ENCODE peak calls at places on chromosome 16, in eight cellular contexts. One of them, this sample, is unnamed. For H3K4me1, the result is how much of the 10 kb centered on the place peaks cover.

GRCh38 chr16:23334421-23334853 is 32.3 kb downstream of the SCNN1B start:
- DNase-seq in A549: no peak
- DNase-seq in lower lobe of right lung: no peak
- DNase-seq in right cardiac atrium: no peak
- DNase-seq in ovary: no peak
- DNase-seq in breast epithelium: no peak
- DNase-seq in IMR-90: no peak
- DNase-seq in body of pancreas: no peak
- DNase-seq in this sample: no peak

GRCh38 chr16:52552643-52553042 is 5.7 kb upstream of the TOX3 start:
- DNase-seq in breast epithelium: no peak
- DNase-seq in A549: no peak
- DNase-seq in IMR-90: no peak
- DNase-seq in ovary: no peak
- DNase-seq in body of pancreas: no peak
- DNase-seq in right cardiac atrium: no peak
- DNase-seq in lower lobe of right lung: no peak
- DNase-seq in this sample: peak

GRCh38 chr16:74140557-74140956 is 156.1 kb upstream of the PSMD7 start:
- DNase-seq in ovary: no peak
- DNase-seq in lower lobe of right lung: no peak
- DNase-seq in A549: no peak
- DNase-seq in body of pancreas: no peak
- DNase-seq in right cardiac atrium: no peak
- DNase-seq in breast epithelium: no peak
- DNase-seq in IMR-90: no peak
- DNase-seq in this sample: no peak

GRCh38 chr16:52786105-52786504 is 239.2 kb upstream of the TOX3 start:
- DNase-seq in IMR-90: no peak
- DNase-seq in lower lobe of right lung: no peak
- DNase-seq in breast epithelium: no peak
- DNase-seq in A549: no peak
- DNase-seq in body of pancreas: no peak
- DNase-seq in ovary: no peak
- DNase-seq in right cardiac atrium: no peak
- DNase-seq in this sample: no peak

GRCh38 chr16:15618392-15618791 is 24.6 kb downstream of the MARF1 start:
- DNase-seq in A549: no peak
- DNase-seq in right cardiac atrium: no peak
- DNase-seq in lower lobe of right lung: no peak
- DNase-seq in ovary: no peak
- DNase-seq in IMR-90: peak
- DNase-seq in body of pancreas: no peak
- DNase-seq in breast epithelium: no peak
- DNase-seq in this sample: no peak

GRCh38 chr16:15970202-15970601 is 20.8 kb downstream of the ABCC1 start:
- DNase-seq in lower lobe of right lung: no peak
- DNase-seq in A549: no peak
- DNase-seq in ovary: no peak
- DNase-seq in right cardiac atrium: no peak
- DNase-seq in body of pancreas: no peak
- DNase-seq in breast epithelium: no peak
- DNase-seq in IMR-90: no peak
- DNase-seq in this sample: no peak

GRCh38 chr16:69113216-69113615 is 7.8 kb downstream of the HAS3 start:
- DNase-seq in IMR-90: no peak
- DNase-seq in right cardiac atrium: no peak
- DNase-seq in breast epithelium: no peak
- DNase-seq in ovary: no peak
- DNase-seq in body of pancreas: no peak
- DNase-seq in A549: no peak
- DNase-seq in lower lobe of right lung: no peak
- DNase-seq in this sample: no peak

GRCh38 chr16:86245351-86245750 is 265.0 kb upstream of the FOXF1 start:
- DNase-seq in breast epithelium: no peak
- DNase-seq in IMR-90: no peak
- DNase-seq in body of pancreas: no peak
- DNase-seq in ovary: no peak
- DNase-seq in A549: no peak
- DNase-seq in lower lobe of right lung: no peak
- DNase-seq in right cardiac atrium: no peak
- DNase-seq in this sample: no peak

GRCh38 chr16:68297908-68298307 is 12.8 kb downstream of the SLC7A6OS start:
- DNase-seq in breast epithelium: no peak
- DNase-seq in A549: no peak
- DNase-seq in right cardiac atrium: no peak
- DNase-seq in IMR-90: peak
- DNase-seq in body of pancreas: no peak
- DNase-seq in lower lobe of right lung: no peak
- DNase-seq in ovary: no peak
- DNase-seq in this sample: no peak

GRCh38 chr16:15958703-15959348 is 9.4 kb downstream of the ABCC1 start:
- DNase-seq in ovary: no peak
- DNase-seq in body of pancreas: no peak
- DNase-seq in right cardiac atrium: no peak
- DNase-seq in IMR-90: no peak
- DNase-seq in lower lobe of right lung: no peak
- DNase-seq in breast epithelium: no peak
- DNase-seq in A549: no peak
- DNase-seq in this sample: no peak

GRCh38 chr16:86363057-86363490 is 147.3 kb upstream of the FOXF1 start:
- DNase-seq in right cardiac atrium: no peak
- DNase-seq in ovary: no peak
- DNase-seq in lower lobe of right lung: no peak
- DNase-seq in body of pancreas: no peak
- DNase-seq in breast epithelium: no peak
- DNase-seq in IMR-90: peak
- DNase-seq in A549: no peak
- DNase-seq in this sample: no peak

GRCh38 chr16:66304961-66305360 is 61.5 kb upstream of the CDH5 start:
- DNase-seq in ovary: no peak
- DNase-seq in right cardiac atrium: no peak
- DNase-seq in lower lobe of right lung: no peak
- DNase-seq in IMR-90: no peak
- DNase-seq in body of pancreas: no peak
- DNase-seq in A549: no peak
- DNase-seq in breast epithelium: no peak
- DNase-seq in this sample: no peak

GRCh38 chr16:27633721-27634120 is 83.8 kb downstream of the KATNIP start:
- DNase-seq in right cardiac atrium: no peak
- DNase-seq in lower lobe of right lung: no peak
- DNase-seq in IMR-90: no peak
- DNase-seq in body of pancreas: no peak
- DNase-seq in A549: no peak
- DNase-seq in breast epithelium: no peak
- DNase-seq in ovary: no peak
- DNase-seq in this sample: no peak

GRCh38 chr16:4324479-4324868 is 8.6 kb downstream of the GLIS2 start:
- DNase-seq in lower lobe of right lung: no peak
- DNase-seq in ovary: no peak
- DNase-seq in IMR-90: no peak
- DNase-seq in right cardiac atrium: no peak
- DNase-seq in breast epithelium: no peak
- DNase-seq in A549: no peak
- DNase-seq in body of pancreas: no peak
- DNase-seq in this sample: no peak

GRCh38 chr16:4322121-4323035 is 6.5 kb downstream of the GLIS2 start:
- DNase-seq in right cardiac atrium: no peak
- DNase-seq in lower lobe of right lung: no peak
- DNase-seq in A549: no peak
- DNase-seq in breast epithelium: no peak
- DNase-seq in ovary: peak
- DNase-seq in IMR-90: no peak
- DNase-seq in body of pancreas: no peak
- DNase-seq in this sample: no peak

GRCh38 chr16:4321286-4322120 is 5.6 kb downstream of the GLIS2 start:
- DNase-seq in A549: no peak
- DNase-seq in right cardiac atrium: no peak
- DNase-seq in body of pancreas: no peak
- DNase-seq in breast epithelium: no peak
- DNase-seq in lower lobe of right lung: no peak
- DNase-seq in IMR-90: no peak
- DNase-seq in ovary: no peak
- DNase-seq in this sample: no peak

GRCh38 chr16:4323845-4324478 is 8.1 kb downstream of the GLIS2 start:
- DNase-seq in lower lobe of right lung: peak
- DNase-seq in ovary: peak
- DNase-seq in right cardiac atrium: peak
- DNase-seq in IMR-90: peak
- DNase-seq in A549: peak
- DNase-seq in breast epithelium: no peak
- DNase-seq in body of pancreas: peak
- DNase-seq in this sample: no peak

DNA sequence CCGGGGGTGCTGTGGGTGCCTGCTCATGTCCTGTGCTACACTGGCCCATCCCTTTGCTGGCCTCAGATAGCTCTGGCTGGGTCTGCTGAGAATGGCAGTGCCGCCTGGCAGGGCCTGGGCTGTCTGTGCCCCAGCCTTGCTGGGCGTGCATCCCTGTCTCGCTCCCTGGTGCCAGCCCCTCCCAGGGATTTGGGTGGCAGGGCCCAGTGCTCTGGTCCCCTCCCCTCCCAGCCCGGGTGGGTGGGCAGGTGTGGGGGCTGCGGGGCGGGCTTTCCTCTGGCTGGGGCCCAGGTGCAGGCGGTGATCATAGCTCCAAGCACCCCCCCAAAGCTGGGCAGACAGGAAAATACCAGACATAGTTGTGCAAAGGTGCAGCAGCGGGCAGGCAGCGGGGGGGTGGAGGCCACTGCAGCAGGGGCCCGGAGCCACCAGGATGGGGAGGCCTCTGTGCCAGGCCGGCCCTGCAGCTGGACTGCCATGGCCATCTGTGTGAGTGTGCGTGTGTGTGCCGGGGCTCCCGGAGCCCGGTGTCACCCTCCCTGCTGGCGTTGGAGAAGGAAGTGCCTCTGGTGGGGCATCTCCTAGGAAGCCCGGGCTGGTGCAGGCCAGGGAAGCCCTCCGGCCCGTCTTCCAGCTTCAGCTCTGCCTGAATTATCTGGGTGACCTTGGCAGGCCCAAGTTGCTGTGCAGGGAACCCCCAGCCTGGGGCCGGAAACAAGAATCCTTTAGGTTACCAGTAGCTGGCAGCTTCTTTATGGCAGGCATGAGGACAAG is 7.4 kb downstream of the GLIS2 start:
- DNase-seq in breast epithelium: peak
- DNase-seq in right cardiac atrium: no peak
- DNase-seq in IMR-90: no peak
- DNase-seq in body of pancreas: peak
- DNase-seq in lower lobe of right lung: peak
- DNase-seq in A549: no peak
- DNase-seq in ovary: peak
- DNase-seq in this sample: no peak
- H3K27ac ChIP-seq in breast epithelium: peak
- H3K27ac ChIP-seq in right cardiac atrium: peak
- H3K27ac ChIP-seq in IMR-90: peak
- H3K27ac ChIP-seq in body of pancreas: peak
- H3K27ac ChIP-seq in lower lobe of right lung: peak
- H3K27ac ChIP-seq in A549: peak
- H3K27ac ChIP-seq in ovary: peak
- H3K27ac ChIP-seq in this sample: no peak

DNA sequence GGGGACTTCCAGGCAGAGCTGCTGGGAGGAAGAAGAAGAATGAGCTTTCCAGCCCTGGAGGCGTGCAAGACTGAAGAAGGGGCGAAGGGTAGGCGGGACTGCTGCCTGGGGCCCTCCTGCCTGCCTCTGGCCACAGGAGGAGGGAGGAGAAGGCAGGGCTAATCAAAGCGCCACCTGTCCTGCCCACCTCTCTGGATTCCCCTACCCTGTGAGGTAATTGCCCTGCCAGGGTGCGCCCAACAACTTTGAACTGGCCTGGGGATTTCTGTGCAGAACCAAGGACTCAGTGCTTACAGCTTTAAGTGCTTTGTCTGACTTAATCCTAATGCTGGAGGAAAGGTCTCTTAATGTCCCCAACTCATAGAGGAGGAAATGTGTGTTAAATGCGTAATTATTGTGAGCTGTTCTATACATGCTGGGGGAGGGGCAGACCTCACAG is at the start of gene NOXO1:
- DNase-seq in ovary: no peak
- DNase-seq in breast epithelium: no peak
- DNase-seq in right cardiac atrium: no peak
- DNase-seq in A549: no peak
- DNase-seq in IMR-90: no peak
- DNase-seq in lower lobe of right lung: no peak
- DNase-seq in body of pancreas: no peak
- DNase-seq in this sample: no peak
- H3K4me1 ChIP-seq in ovary: under half
- H3K4me1 ChIP-seq in breast epithelium: under half
- H3K4me1 ChIP-seq in right cardiac atrium: under half
- H3K4me1 ChIP-seq in A549: under half
- H3K4me1 ChIP-seq in IMR-90: under half
- H3K4me1 ChIP-seq in lower lobe of right lung: under half
- H3K4me1 ChIP-seq in body of pancreas: half or more
- H3K4me1 ChIP-seq in this sample: under half

DNA sequence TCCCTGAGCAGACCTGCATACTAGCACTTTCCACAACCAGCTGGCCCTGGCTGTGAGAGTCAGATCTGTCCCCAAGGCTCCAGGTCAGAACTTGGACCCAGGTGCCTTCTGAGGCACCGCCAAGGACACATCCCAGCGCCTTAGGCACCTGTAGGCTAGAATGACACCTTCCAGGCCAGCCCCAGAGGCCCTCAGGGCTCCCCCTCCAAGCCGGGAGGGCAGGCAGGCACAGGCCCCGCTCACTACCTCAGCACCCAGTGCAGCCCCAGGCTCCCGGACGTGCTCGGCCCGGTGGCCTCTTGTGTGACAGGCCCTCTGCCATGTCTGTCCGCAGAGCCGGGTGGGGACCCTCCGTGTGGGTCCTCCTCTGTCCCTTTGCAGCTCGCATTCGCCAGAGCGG is 56.3 kb upstream of the CMIP start:
- DNase-seq in lower lobe of right lung: no peak
- DNase-seq in right cardiac atrium: no peak
- DNase-seq in A549: no peak
- DNase-seq in breast epithelium: no peak
- DNase-seq in IMR-90: no peak
- DNase-seq in body of pancreas: no peak
- DNase-seq in ovary: no peak
- DNase-seq in this sample: no peak
- H3K27ac ChIP-seq in lower lobe of right lung: no peak
- H3K27ac ChIP-seq in right cardiac atrium: no peak
- H3K27ac ChIP-seq in A549: no peak
- H3K27ac ChIP-seq in breast epithelium: no peak
- H3K27ac ChIP-seq in IMR-90: no peak
- H3K27ac ChIP-seq in body of pancreas: no peak
- H3K27ac ChIP-seq in ovary: no peak
- H3K27ac ChIP-seq in this sample: no peak

DNA sequence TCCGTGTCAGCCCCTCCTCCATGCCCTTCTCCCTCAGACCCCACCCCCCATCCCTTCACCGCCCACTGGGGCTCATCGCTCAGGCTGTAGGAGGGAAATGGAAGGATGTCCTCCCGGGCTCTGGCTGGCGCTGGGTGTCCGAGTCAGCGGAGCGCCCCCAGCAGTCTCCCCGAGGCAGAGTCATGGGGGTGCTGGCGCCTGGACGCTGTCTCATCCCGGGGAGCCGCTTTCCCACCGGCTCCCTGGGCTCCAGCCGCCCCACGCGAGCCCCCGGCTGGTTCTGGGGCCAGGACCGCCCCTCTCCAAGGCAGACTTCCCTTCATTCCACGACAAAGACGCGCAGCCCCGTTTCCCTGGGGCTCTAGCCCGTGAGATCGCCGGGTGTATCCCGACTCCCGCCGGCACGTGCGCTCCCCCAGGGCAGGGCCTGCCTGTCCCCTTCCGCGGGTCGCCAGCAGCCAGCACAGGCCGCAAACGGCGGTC is 398 bp upstream of the ANTKMT start:
- DNase-seq in A549: peak
- DNase-seq in right cardiac atrium: peak
- DNase-seq in IMR-90: peak
- DNase-seq in breast epithelium: no peak
- DNase-seq in ovary: no peak
- DNase-seq in lower lobe of right lung: no peak
- DNase-seq in body of pancreas: peak
- DNase-seq in this sample: no peak
- H3K4me1 ChIP-seq in A549: under half
- H3K4me1 ChIP-seq in right cardiac atrium: under half
- H3K4me1 ChIP-seq in IMR-90: under half
- H3K4me1 ChIP-seq in breast epithelium: under half
- H3K4me1 ChIP-seq in ovary: under half
- H3K4me1 ChIP-seq in lower lobe of right lung: under half
- H3K4me1 ChIP-seq in body of pancreas: half or more
- H3K4me1 ChIP-seq in this sample: under half